ENCODE peak calls at places on chromosomes 12 and 14, in eight cellular contexts. One of them, this sample, is unnamed.

GRCh38 chr14:68249534-68250517 is 430.2 kb downstream of the RAD51B start:
- DNase-seq in left ventricle myocardium inferior: no peak
- DNase-seq in stomach: no peak
- DNase-seq in Karpas-422: no peak
- DNase-seq in endodermal cell: no peak
- DNase-seq in neuronal stem cell: no peak
- DNase-seq in lower lobe of right lung: no peak
- DNase-seq in cardiac muscle cell: no peak
- DNase-seq in this sample: no peak

GRCh38 chr14:90545966-90546751 is 149.3 kb downstream of the CALM1 start:
- DNase-seq in cardiac muscle cell: peak; percentile 71
- DNase-seq in lower lobe of right lung: peak; percentile 35
- DNase-seq in endodermal cell: no peak
- DNase-seq in stomach: peak; percentile 53
- DNase-seq in left ventricle myocardium inferior: peak; percentile 55
- DNase-seq in neuronal stem cell: no peak
- DNase-seq in Karpas-422: no peak
- DNase-seq in this sample: no peak

GRCh38 chr14:94411638-94412037 is 23.2 kb upstream of the SERPINA1 start:
- DNase-seq in cardiac muscle cell: no peak
- DNase-seq in Karpas-422: no peak
- DNase-seq in stomach: no peak
- DNase-seq in left ventricle myocardium inferior: no peak
- DNase-seq in endodermal cell: no peak
- DNase-seq in neuronal stem cell: no peak
- DNase-seq in lower lobe of right lung: no peak
- DNase-seq in this sample: no peak

GRCh38 chr14:25484194-25484593 is 434.2 kb upstream of the STXBP6 start:
- DNase-seq in left ventricle myocardium inferior: no peak
- DNase-seq in stomach: no peak
- DNase-seq in lower lobe of right lung: no peak
- DNase-seq in endodermal cell: no peak
- DNase-seq in neuronal stem cell: no peak
- DNase-seq in Karpas-422: no peak
- DNase-seq in cardiac muscle cell: no peak
- DNase-seq in this sample: no peak

GRCh38 chr12:89060133-89060532 is 292.2 kb downstream of the DUSP6 start:
- DNase-seq in Karpas-422: no peak
- DNase-seq in cardiac muscle cell: no peak
- DNase-seq in neuronal stem cell: peak; percentile 72
- DNase-seq in endodermal cell: no peak
- DNase-seq in stomach: no peak
- DNase-seq in lower lobe of right lung: no peak
- DNase-seq in left ventricle myocardium inferior: no peak
- DNase-seq in this sample: peak; percentile 83

GRCh38 chr12:52313461-52313860 is 7.7 kb downstream of the KRT83 start:
- DNase-seq in endodermal cell: no peak
- DNase-seq in left ventricle myocardium inferior: no peak
- DNase-seq in lower lobe of right lung: no peak
- DNase-seq in stomach: no peak
- DNase-seq in Karpas-422: no peak
- DNase-seq in neuronal stem cell: no peak
- DNase-seq in cardiac muscle cell: no peak
- DNase-seq in this sample: no peak

GRCh38 chr12:124392991-124393790 is 98.3 kb downstream of the RFLNA start:
- DNase-seq in neuronal stem cell: no peak
- DNase-seq in Karpas-422: peak; percentile 70
- DNase-seq in cardiac muscle cell: no peak
- DNase-seq in lower lobe of right lung: peak; percentile 79
- DNase-seq in stomach: peak; percentile 95
- DNase-seq in left ventricle myocardium inferior: peak; percentile 94
- DNase-seq in endodermal cell: peak; percentile 90
- DNase-seq in this sample: peak; percentile 55

GRCh38 chr12:52369809-52370208 is 2.5 kb upstream of the KRT85 start:
- DNase-seq in stomach: no peak
- DNase-seq in Karpas-422: no peak
- DNase-seq in endodermal cell: no peak
- DNase-seq in lower lobe of right lung: no peak
- DNase-seq in neuronal stem cell: no peak
- DNase-seq in cardiac muscle cell: no peak
- DNase-seq in left ventricle myocardium inferior: no peak
- DNase-seq in this sample: no peak

GRCh38 chr14:29990993-29991392 is 63.3 kb upstream of the PRKD1 start:
- DNase-seq in lower lobe of right lung: no peak
- DNase-seq in cardiac muscle cell: no peak
- DNase-seq in stomach: no peak
- DNase-seq in neuronal stem cell: no peak
- DNase-seq in Karpas-422: no peak
- DNase-seq in left ventricle myocardium inferior: no peak
- DNase-seq in endodermal cell: no peak
- DNase-seq in this sample: no peak

GRCh38 chr14:21084988-21085853 is 13.2 kb downstream of the ZNF219 start:
- DNase-seq in Karpas-422: no peak
- DNase-seq in left ventricle myocardium inferior: no peak
- DNase-seq in endodermal cell: no peak
- DNase-seq in neuronal stem cell: no peak
- DNase-seq in stomach: peak; percentile 63
- DNase-seq in lower lobe of right lung: peak; percentile 80
- DNase-seq in cardiac muscle cell: no peak
- DNase-seq in this sample: no peak

GRCh38 chr12:104769207-104769606 is 188.9 kb downstream of the SLC41A2 start:
- DNase-seq in lower lobe of right lung: no peak
- DNase-seq in left ventricle myocardium inferior: no peak
- DNase-seq in Karpas-422: no peak
- DNase-seq in stomach: no peak
- DNase-seq in endodermal cell: no peak
- DNase-seq in neuronal stem cell: no peak
- DNase-seq in cardiac muscle cell: no peak
- DNase-seq in this sample: peak; percentile 51

GRCh38 chr12:118780939-118781338 is 200.4 kb upstream of the SRRM4 start:
- DNase-seq in stomach: no peak
- DNase-seq in endodermal cell: no peak
- DNase-seq in Karpas-422: no peak
- DNase-seq in neuronal stem cell: no peak
- DNase-seq in cardiac muscle cell: no peak
- DNase-seq in lower lobe of right lung: no peak
- DNase-seq in left ventricle myocardium inferior: no peak
- DNase-seq in this sample: no peak

GRCh38 chr12:22459872-22460490 is 84.4 kb downstream of the C2CD5 start:
- DNase-seq in left ventricle myocardium inferior: no peak
- DNase-seq in lower lobe of right lung: no peak
- DNase-seq in cardiac muscle cell: peak; percentile 75
- DNase-seq in endodermal cell: no peak
- DNase-seq in neuronal stem cell: peak; percentile 12
- DNase-seq in Karpas-422: peak; percentile 85
- DNase-seq in stomach: no peak
- DNase-seq in this sample: peak; percentile 79

GRCh38 chr14:52703225-52703624 is 3.8 kb upstream of the PSMC6 start:
- DNase-seq in cardiac muscle cell: no peak
- DNase-seq in neuronal stem cell: no peak
- DNase-seq in left ventricle myocardium inferior: no peak
- DNase-seq in lower lobe of right lung: no peak
- DNase-seq in Karpas-422: no peak
- DNase-seq in stomach: peak; percentile 70
- DNase-seq in endodermal cell: no peak
- DNase-seq in this sample: no peak

GRCh38 chr14:93969082-93969828 is 7.1 kb downstream of the ASB2 start:
- DNase-seq in lower lobe of right lung: no peak
- DNase-seq in neuronal stem cell: no peak
- DNase-seq in stomach: no peak
- DNase-seq in endodermal cell: no peak
- DNase-seq in left ventricle myocardium inferior: peak; percentile 47
- DNase-seq in cardiac muscle cell: no peak
- DNase-seq in Karpas-422: peak; percentile 73
- DNase-seq in this sample: no peak

GRCh38 chr14:61147898-61148549 is 133.1 kb downstream of the TMEM30B start:
- DNase-seq in Karpas-422: no peak
- DNase-seq in endodermal cell: no peak
- DNase-seq in cardiac muscle cell: no peak
- DNase-seq in neuronal stem cell: no peak
- DNase-seq in left ventricle myocardium inferior: no peak
- DNase-seq in lower lobe of right lung: no peak
- DNase-seq in stomach: no peak
- DNase-seq in this sample: peak; percentile 28

GRCh38 chr12:64236549-64236948 is 14.5 kb upstream of the KICS2 start:
- DNase-seq in left ventricle myocardium inferior: no peak
- DNase-seq in endodermal cell: no peak
- DNase-seq in lower lobe of right lung: no peak
- DNase-seq in neuronal stem cell: no peak
- DNase-seq in cardiac muscle cell: no peak
- DNase-seq in Karpas-422: no peak
- DNase-seq in stomach: no peak
- DNase-seq in this sample: no peak

GRCh38 chr12:111255261-111255660 is 113.6 kb downstream of the PHETA1 start:
- DNase-seq in lower lobe of right lung: no peak
- DNase-seq in Karpas-422: no peak
- DNase-seq in cardiac muscle cell: no peak
- DNase-seq in stomach: no peak
- DNase-seq in endodermal cell: no peak
- DNase-seq in left ventricle myocardium inferior: no peak
- DNase-seq in neuronal stem cell: no peak
- DNase-seq in this sample: no peak

GRCh38 chr12:111257435-111257902 is 111.4 kb downstream of the PHETA1 start:
- DNase-seq in stomach: no peak
- DNase-seq in endodermal cell: no peak
- DNase-seq in neuronal stem cell: no peak
- DNase-seq in Karpas-422: no peak
- DNase-seq in lower lobe of right lung: no peak
- DNase-seq in left ventricle myocardium inferior: no peak
- DNase-seq in cardiac muscle cell: no peak
- DNase-seq in this sample: no peak

GRCh38 chr12:111262277-111262676 is 106.6 kb downstream of the PHETA1 start:
- DNase-seq in lower lobe of right lung: no peak
- DNase-seq in left ventricle myocardium inferior: no peak
- DNase-seq in cardiac muscle cell: no peak
- DNase-seq in neuronal stem cell: no peak
- DNase-seq in stomach: no peak
- DNase-seq in endodermal cell: no peak
- DNase-seq in Karpas-422: no peak
- DNase-seq in this sample: no peak

GRCh38 chr12:111256629-111257434 is 112.1 kb downstream of the PHETA1 start:
- DNase-seq in neuronal stem cell: no peak
- DNase-seq in cardiac muscle cell: no peak
- DNase-seq in stomach: no peak
- DNase-seq in endodermal cell: no peak
- DNase-seq in lower lobe of right lung: no peak
- DNase-seq in left ventricle myocardium inferior: no peak
- DNase-seq in Karpas-422: no peak
- DNase-seq in this sample: no peak

DNA sequence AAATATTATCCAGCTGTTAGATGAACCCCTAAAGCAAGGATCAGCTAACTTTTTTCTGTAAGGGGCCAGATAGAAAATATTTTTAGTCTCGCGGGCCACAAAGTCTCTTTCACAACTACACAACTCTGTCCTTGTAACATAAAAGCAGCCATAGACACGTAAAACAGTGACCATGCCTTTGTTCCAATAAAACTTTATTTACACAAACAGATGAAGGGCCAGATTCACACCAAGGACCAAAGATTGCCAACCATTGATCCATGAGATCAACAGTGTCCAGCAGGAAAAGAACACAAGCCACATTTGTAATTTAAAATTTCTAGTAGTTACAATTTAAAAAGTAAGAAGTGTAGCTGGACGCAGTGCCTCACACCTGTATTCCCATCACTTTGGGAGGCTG is 109.7 kb downstream of the PHETA1 start:
- DNase-seq in stomach: no peak
- DNase-seq in lower lobe of right lung: no peak
- DNase-seq in left ventricle myocardium inferior: no peak
- DNase-seq in cardiac muscle cell: no peak
- DNase-seq in neuronal stem cell: no peak
- DNase-seq in endodermal cell: no peak
- DNase-seq in Karpas-422: no peak
- DNase-seq in this sample: no peak
- H3K27me3 ChIP-seq in stomach: peaks cover 37% of the 10 kb centered on the region
- H3K27me3 ChIP-seq in lower lobe of right lung: peaks cover 10% of the 10 kb centered on the region
- H3K27me3 ChIP-seq in left ventricle myocardium inferior: peaks cover 28% of the 10 kb centered on the region
- H3K27me3 ChIP-seq in cardiac muscle cell: no peaks in the 10 kb centered on the region
- H3K27me3 ChIP-seq in neuronal stem cell: no peaks in the 10 kb centered on the region
- H3K27me3 ChIP-seq in endodermal cell: no peaks in the 10 kb centered on the region
- H3K27me3 ChIP-seq in Karpas-422: no peaks in the 10 kb centered on the region
- H3K27me3 ChIP-seq in this sample: no peaks in the 10 kb centered on the region

GRCh38 chr12:117361905-117362304 is 479 bp upstream of the NOS1 start:
- DNase-seq in endodermal cell: no peak
- DNase-seq in cardiac muscle cell: no peak
- DNase-seq in stomach: no peak
- DNase-seq in lower lobe of right lung: no peak
- DNase-seq in neuronal stem cell: no peak
- DNase-seq in Karpas-422: no peak
- DNase-seq in left ventricle myocardium inferior: no peak
- DNase-seq in this sample: no peak
- H3K27me3 ChIP-seq in endodermal cell: peaks cover 90% of the 10 kb centered on the region
- H3K27me3 ChIP-seq in cardiac muscle cell: peaks cover 100% of the 10 kb centered on the region
- H3K27me3 ChIP-seq in stomach: peaks cover 99% of the 10 kb centered on the region
- H3K27me3 ChIP-seq in lower lobe of right lung: peaks cover 67% of the 10 kb centered on the region
- H3K27me3 ChIP-seq in neuronal stem cell: peaks cover 81% of the 10 kb centered on the region
- H3K27me3 ChIP-seq in Karpas-422: no peaks in the 10 kb centered on the region
- H3K27me3 ChIP-seq in left ventricle myocardium inferior: peaks cover 99% of the 10 kb centered on the region
- H3K27me3 ChIP-seq in this sample: peaks cover 100% of the 10 kb centered on the region

DNA sequence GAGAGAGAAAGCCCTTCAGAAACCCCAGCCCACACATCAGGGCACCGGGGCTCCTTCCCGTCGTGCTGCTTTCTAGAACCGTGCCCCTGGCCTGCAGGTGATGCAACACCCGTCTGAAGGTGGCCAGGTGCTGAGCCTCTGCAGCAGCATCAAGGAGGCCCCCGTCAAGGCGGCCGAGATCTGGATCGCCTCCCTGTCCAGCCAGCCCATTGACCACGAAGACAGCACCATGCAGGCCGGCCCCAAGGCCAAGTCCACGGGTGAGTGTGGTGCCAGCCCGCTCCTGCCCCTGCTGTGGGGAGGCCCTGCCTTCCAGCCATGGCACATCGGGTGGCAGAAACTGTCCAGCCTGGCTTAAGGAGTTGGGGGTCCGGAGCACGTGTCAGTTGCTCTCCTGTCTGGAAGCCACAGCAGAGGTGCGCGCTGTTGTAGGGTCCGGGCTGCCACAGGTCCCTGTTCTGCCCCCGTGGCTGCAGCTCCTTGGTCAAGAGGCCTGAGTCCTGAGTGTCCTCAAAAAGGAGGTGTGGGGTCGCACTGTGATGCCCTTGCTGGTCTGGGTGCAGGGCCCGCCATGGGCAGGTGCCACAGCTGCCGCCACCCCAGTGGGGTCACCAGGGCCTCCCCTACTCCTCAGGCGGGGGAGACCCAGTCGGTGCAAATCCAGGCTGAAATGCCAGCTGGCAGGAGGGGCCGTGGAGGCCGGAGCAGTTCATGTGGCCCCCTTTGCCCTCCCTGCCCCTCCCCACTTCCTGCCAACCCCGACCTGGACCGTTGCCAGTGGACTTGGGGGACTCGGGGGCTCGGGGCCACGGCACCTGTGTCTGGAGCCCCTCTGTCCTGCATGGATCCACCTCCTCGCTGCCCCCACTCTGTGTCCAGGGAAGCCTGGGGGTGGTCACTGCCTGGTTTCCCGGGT is 31.0 kb upstream of the TEX22 start:
- DNase-seq in cardiac muscle cell: no peak
- DNase-seq in stomach: no peak
- DNase-seq in neuronal stem cell: no peak
- DNase-seq in endodermal cell: no peak
- DNase-seq in left ventricle myocardium inferior: no peak
- DNase-seq in Karpas-422: no peak
- DNase-seq in lower lobe of right lung: no peak
- DNase-seq in this sample: no peak
- H3K27me3 ChIP-seq in cardiac muscle cell: no peaks in the 10 kb centered on the region
- H3K27me3 ChIP-seq in stomach: no peaks in the 10 kb centered on the region
- H3K27me3 ChIP-seq in neuronal stem cell: no peaks in the 10 kb centered on the region
- H3K27me3 ChIP-seq in endodermal cell: no peaks in the 10 kb centered on the region
- H3K27me3 ChIP-seq in left ventricle myocardium inferior: no peaks in the 10 kb centered on the region
- H3K27me3 ChIP-seq in Karpas-422: no peaks in the 10 kb centered on the region
- H3K27me3 ChIP-seq in lower lobe of right lung: no peaks in the 10 kb centered on the region
- H3K27me3 ChIP-seq in this sample: no peaks in the 10 kb centered on the region

GRCh38 chr12:114701104-114701414 is 17.1 kb upstream of the TBX3 start:
- DNase-seq in endodermal cell: peak; percentile 66
- DNase-seq in lower lobe of right lung: no peak
- DNase-seq in left ventricle myocardium inferior: no peak
- DNase-seq in neuronal stem cell: no peak
- DNase-seq in Karpas-422: no peak
- DNase-seq in cardiac muscle cell: no peak
- DNase-seq in stomach: no peak
- DNase-seq in this sample: peak; percentile 40
- H3K27me3 ChIP-seq in endodermal cell: peaks cover 81% of the 10 kb centered on the region
- H3K27me3 ChIP-seq in lower lobe of right lung: peaks cover 66% of the 10 kb centered on the region
- H3K27me3 ChIP-seq in left ventricle myocardium inferior: peaks cover 95% of the 10 kb centered on the region
- H3K27me3 ChIP-seq in neuronal stem cell: peaks cover 76% of the 10 kb centered on the region
- H3K27me3 ChIP-seq in Karpas-422: no peaks in the 10 kb centered on the region
- H3K27me3 ChIP-seq in cardiac muscle cell: peaks cover 71% of the 10 kb centered on the region
- H3K27me3 ChIP-seq in stomach: peaks cover 95% of the 10 kb centered on the region
- H3K27me3 ChIP-seq in this sample: peaks cover 100% of the 10 kb centered on the region

This sample was measured in neural progenitor cell.